ENCODE peak calls at places on chromosomes 5 and 9, in ten cellular contexts. Z, L, T, V, R, S, B, M, A and E are unnamed samples.

GRCh38 chr9:71941998-71942567 is 30.6 kb downstream of the C9orf85 start:
- DNase-seq in A (no peak), Z (no peak), M (no peak), B (peak; percentile 32), L (no peak), S (no peak), R (no peak), T (no peak), V (no peak), E (no peak)

GRCh38 chr5:93649234-93649900 is 66.3 kb downstream of the NR2F1 start:
- DNase-seq in A (no peak), V (no peak), B (no peak), L (no peak), Z (no peak), M (no peak), T (no peak), R (no peak), S (no peak), E (no peak)

GRCh38 chr5:54837939-54838457 is 147.4 kb downstream of the ESM1 start:
- DNase-seq in L (no peak), Z (no peak), R (no peak), V (no peak), T (no peak), B (no peak), S (peak; percentile 36), M (no peak), A (no peak), E (no peak)

GRCh38 chr5:97528941-97529340 is 345.9 kb upstream of the RIOK2 start:
- DNase-seq in Z (peak; percentile 63), T (no peak), S (no peak), L (peak; percentile 86), R (no peak), M (peak; percentile 70), V (no peak), A (no peak), B (peak; percentile 72), E (peak; percentile 58)

GRCh38 chr5:2007906-2008437 is 125.2 kb upstream of the IRX4 start:
- DNase-seq in T (peak; percentile 77), R (peak; percentile 50), S (peak; percentile 60), V (no peak), Z (no peak), B (no peak), L (no peak), A (no peak), M (peak; percentile 45), E (no peak)

GRCh38 chr5:145946112-145946861 is 9.9 kb downstream of the SH3RF2 start:
- DNase-seq in L (peak; percentile 62), M (no peak), S (no peak), A (peak; percentile 66), Z (peak; percentile 76), B (peak; percentile 98), R (no peak), V (peak; percentile 24), T (peak; percentile 21), E (peak; percentile 60)

GRCh38 chr9:91089405-91090131 is 272.1 kb downstream of the AUH start:
- DNase-seq in B (peak; percentile 40), V (no peak), S (peak; percentile 51), M (peak; percentile 71), Z (peak; percentile 66), A (peak; percentile 59), R (no peak), L (peak; percentile 62), T (no peak), E (peak; percentile 47)

GRCh38 chr9:114098021-114098659 is 952 bp downstream of the KIF12 start:
- DNase-seq in A (peak; percentile 75), S (peak; percentile 46), T (no peak), Z (no peak), B (no peak), L (no peak), M (no peak), R (no peak), V (no peak), E (no peak)

GRCh38 chr9:34577635-34578240 is 11.8 kb downstream of the CNTFR start:
- DNase-seq in M (no peak), S (no peak), A (no peak), B (no peak), L (no peak), T (no peak), R (no peak), Z (no peak), V (no peak), E (no peak)
- H3K4me3 ChIP-seq in M (peak overlapping the region; percentile 14), S (peak overlapping the region; percentile 46), A (no peak overlapping the region), B (no peak overlapping the region), L (no peak overlapping the region), T (peak overlapping the region; percentile 33), R (no peak overlapping the region), Z (no peak overlapping the region), V (no peak overlapping the region), E (no peak overlapping the region)

DNA sequence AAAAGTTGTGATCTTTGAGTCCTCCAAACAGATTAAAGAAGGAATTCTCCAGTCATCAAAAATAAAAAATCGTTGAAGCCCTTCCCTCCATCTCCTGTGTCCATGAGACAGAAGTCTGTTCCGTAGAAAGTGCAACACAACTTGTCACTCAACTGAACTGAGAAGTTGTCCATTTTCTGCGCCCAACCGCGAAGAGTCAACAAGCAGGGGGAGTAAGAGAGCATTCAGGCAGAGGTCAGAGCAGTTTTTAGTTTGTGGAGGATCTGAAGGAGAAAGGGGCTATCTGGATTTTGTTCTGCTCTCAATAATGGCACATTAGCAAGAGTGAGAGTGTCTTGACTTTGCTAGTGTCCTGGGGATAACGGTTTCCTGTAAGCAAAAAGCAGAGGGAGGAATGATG is 303.9 kb downstream of the ICE1 start:
- DNase-seq in B (no peak), Z (no peak), L (no peak), R (no peak), T (no peak), A (no peak), S (no peak), M (no peak), V (no peak), E (no peak)
- TF ChIP-seq CTCF in B (no peak), Z (no peak), L (no peak), R (no peak), T (no peak), A (no peak), S (no peak), M (no peak), V (no peak), E (no peak)

DNA sequence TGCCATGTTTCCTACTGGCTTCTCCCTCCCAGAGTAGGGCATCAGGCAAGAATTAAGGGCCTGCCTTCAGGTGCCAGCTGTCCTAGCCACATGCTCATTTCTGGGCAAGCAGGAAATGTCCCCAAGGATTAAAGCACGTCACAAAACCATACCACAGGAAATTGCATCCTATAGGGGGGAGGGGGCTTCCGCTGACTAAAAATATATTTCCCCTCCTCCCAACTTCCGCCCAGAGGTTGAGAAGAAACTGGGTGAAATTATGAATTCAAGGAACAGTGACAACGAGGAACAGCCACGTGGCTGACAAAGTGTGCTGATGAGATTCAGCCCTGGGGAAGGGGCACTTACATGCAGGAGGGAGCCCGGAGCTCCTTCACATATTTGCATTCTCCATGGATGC is 4.1 kb downstream of the HBEGF start:
- DNase-seq in Z (no peak), S (no peak), V (no peak), B (no peak), A (no peak), T (no peak), M (peak; percentile 42), R (no peak), L (no peak), E (no peak)
- H3K4me3 ChIP-seq in Z (no peak overlapping the region), S (no peak overlapping the region), V (no peak overlapping the region), B (no peak overlapping the region), A (no peak overlapping the region), T (peak overlapping the region; percentile 73), M (no peak overlapping the region), R (no peak overlapping the region), L (no peak overlapping the region), E (no peak overlapping the region)

GRCh38 chr5:58459860-58460726 is at the start of gene PLK2:
- DNase-seq in V (peak; percentile 82), M (peak; percentile 98), T (peak; percentile 92), Z (peak; percentile 96), A (peak; percentile 96), R (peak; percentile 93), S (peak; percentile 96), L (peak; percentile 96), B (peak; percentile 92), E (peak; percentile 82)

GRCh38 chr5:58459276-58459859 is 518 bp downstream of the PLK2 start:
- DNase-seq in L (peak; percentile 59), B (no peak), Z (no peak), A (peak; percentile 47), M (peak; percentile 57), S (peak; percentile 52), T (peak; percentile 34), V (no peak), R (no peak), E (no peak)

GRCh38 chr5:58462154-58462553 is 2.3 kb upstream of the PLK2 start:
- DNase-seq in V (no peak), S (no peak), A (peak; percentile 81), L (peak; percentile 60), R (no peak), Z (no peak), B (no peak), M (peak; percentile 32), T (no peak), E (no peak)

GRCh38 chr5:58460727-58461286 is 921 bp upstream of the PLK2 start:
- DNase-seq in M (peak; percentile 92), B (peak; percentile 77), R (peak; percentile 93), A (peak; percentile 92), T (peak; percentile 88), S (peak; percentile 96), L (peak; percentile 92), Z (peak; percentile 87), V (peak; percentile 72), E (no peak)

DNA sequence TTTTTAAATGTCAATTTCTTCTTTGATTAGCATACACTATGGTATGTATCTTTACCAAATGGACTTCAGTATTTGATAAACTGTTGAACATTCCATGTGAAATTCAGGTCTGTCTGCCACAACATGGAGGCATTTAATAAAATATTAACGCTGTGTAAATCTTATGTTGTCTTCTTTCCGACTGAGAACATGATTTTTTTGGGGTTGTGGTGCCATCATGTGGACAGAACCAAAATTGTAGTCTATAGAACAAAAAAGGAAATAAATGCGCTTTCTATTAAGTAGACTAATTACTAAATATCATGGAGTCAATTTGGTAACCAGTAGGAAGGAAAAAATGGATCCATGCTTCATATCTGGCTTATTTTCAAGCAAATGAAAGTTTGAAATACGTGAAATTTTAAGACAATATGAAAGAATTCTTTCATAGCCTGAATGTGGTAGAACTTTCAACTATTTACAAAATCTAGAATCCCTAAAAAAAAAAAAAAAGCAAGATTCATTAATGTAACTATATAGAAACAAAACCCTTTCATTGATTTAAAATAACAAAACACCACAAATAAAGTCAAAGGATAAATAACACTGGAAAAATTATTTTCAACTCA is 2.8 kb upstream of the PLK2 start:
- DNase-seq in L (peak; percentile 83), V (peak; percentile 18), S (peak; percentile 34), B (peak; percentile 53), Z (peak; percentile 74), T (no peak), R (peak; percentile 35), M (peak; percentile 82), A (peak; percentile 79), E (no peak)
- TF ChIP-seq CTCF in L (peak; percentile 34), V (peak; percentile 29), S (peak; percentile 33), B (peak; percentile 47), Z (peak; percentile 37), T (peak; percentile 71), R (peak; percentile 63), M (peak; percentile 41), A (peak; percentile 89), E (peak; percentile 35)